ENCODE peak calls at places on chromosomes 4 and X, in seven cellular contexts. J is MM.1S, B is glutamatergic neuron, K is AG04449, C is breast epithelium, S is A549, Y is B cell. X is an unnamed sample.

GRCh38 chr4:37645736-37646135 is 40.4 kb downstream of the RELL1 start:
- DNase-seq in B (no peak), S (no peak), J (peak; percentile 40), C (no peak), K (no peak), Y (no peak), X (no peak)

GRCh38 chr4:25161599-25161960 is 1.3 kb upstream of the SEPSECS start:
- DNase-seq in B (no peak), S (no peak), K (no peak), Y (no peak), C (no peak), J (peak; percentile 15), X (no peak)

GRCh38 chr4:19983072-19983471 is 268.6 kb upstream of the SLIT2 start:
- DNase-seq in B (no peak), Y (no peak), K (peak; percentile 98), S (no peak), C (no peak), J (no peak), X (no peak)

GRCh38 chrX:47513697-47514085 is 30.7 kb upstream of the ZNF41 start:
- DNase-seq in S (no peak), Y (no peak), K (no peak), B (no peak), J (no peak), C (no peak), X (no peak)

GRCh38 chr4:124804584-124804983 is 92.1 kb upstream of the ANKRD50 start:
- DNase-seq in S (no peak), Y (no peak), C (no peak), J (peak; percentile 57), K (no peak), B (no peak), X (no peak)

GRCh38 chrX:152896450-152896849 is 1.4 kb upstream of the ZNF185 start:
- DNase-seq in S (peak; percentile 27), J (no peak), K (no peak), B (no peak), Y (no peak), C (no peak), X (no peak)

GRCh38 chr4:113901994-113902787 is 77.3 kb downstream of the ARSJ start:
- DNase-seq in J (no peak), Y (peak; percentile 26), S (no peak), C (peak; percentile 63), B (no peak), K (no peak), X (no peak)

GRCh38 chr4:677431-678293 is 3.3 kb downstream of the MYL5 start:
- DNase-seq in C (no peak), B (peak; percentile 34), Y (no peak), S (no peak), K (no peak), J (no peak), X (no peak)

GRCh38 chrX:103356023-103356798 is at the start of gene TCEAL9:
- DNase-seq in J (no peak), C (peak; percentile 54), B (peak; percentile 42), Y (peak; percentile 6), K (no peak), S (peak; percentile 74), X (no peak)

GRCh38 chrX:153631931-153632611 is 14.9 kb upstream of the DUSP9 start:
- DNase-seq in C (no peak), S (no peak), B (no peak), J (no peak), K (no peak), Y (no peak), X (no peak)

GRCh38 chr4:38982356-38983095 is 49.7 kb downstream of the TMEM156 start:
- DNase-seq in Y (no peak), K (no peak), C (no peak), B (no peak), S (no peak), J (no peak), X (no peak)

GRCh38 chr4:83724488-83725060 is 188.7 kb downstream of the GPAT3 start:
- DNase-seq in J (no peak), C (no peak), K (no peak), Y (no peak), B (no peak), S (no peak), X (no peak)

GRCh38 chr4:15976456-15977096 is 13.6 kb upstream of the FGFBP2 start:
- DNase-seq in B (peak; percentile 30), S (no peak), Y (no peak), C (no peak), J (no peak), K (no peak), X (no peak)

GRCh38 chr4:100430441-100430840 is 87.4 kb downstream of the EMCN start:
- DNase-seq in J (no peak), K (no peak), B (no peak), Y (no peak), C (no peak), S (no peak), X (no peak)

GRCh38 chr4:86319390-86319789 is 40.5 kb downstream of the MAPK10 start:
- DNase-seq in S (no peak), K (no peak), J (no peak), B (no peak), C (no peak), Y (no peak), X (no peak)

GRCh38 chrX:120365320-120365719 is 3.4 kb downstream of the ATP1B4 start:
- DNase-seq in C (no peak), B (peak; percentile 58), K (no peak), J (peak; percentile 72), S (peak; percentile 10), Y (peak; percentile 47), X (no peak)

GRCh38 chrX:17374619-17375360 is at the start of gene NHS:
- DNase-seq in J (no peak), S (peak; percentile 87), C (peak; percentile 58), K (no peak), Y (no peak), B (peak; percentile 82), X (peak; percentile 32)

GRCh38 chr4:97468272-97468671 is 675.0 kb downstream of the STPG2 start:
- DNase-seq in Y (no peak), B (no peak), S (no peak), K (no peak), J (no peak), C (no peak), X (no peak)

DNA sequence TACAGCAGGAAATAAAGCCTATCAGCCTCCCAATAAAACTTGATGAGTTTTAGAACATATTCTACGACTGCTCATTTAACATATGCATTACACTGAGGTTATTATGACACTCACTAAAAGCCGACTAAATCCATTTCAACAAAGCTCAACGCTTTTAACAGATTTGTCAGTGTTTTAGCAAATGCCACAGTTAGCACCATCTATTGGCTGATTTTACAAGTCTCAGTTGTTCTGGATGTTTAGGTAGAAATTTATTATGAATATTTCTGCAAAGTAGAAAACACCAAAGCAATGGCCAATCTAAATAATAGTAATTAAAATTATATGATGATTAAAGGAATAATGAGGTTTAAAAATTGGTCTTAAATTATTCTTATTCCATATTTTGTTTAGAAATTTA is 993.2 kb upstream of the PCDH7 start:
- DNase-seq in S (no peak), J (no peak), K (no peak), Y (no peak), B (no peak), C (no peak), X (no peak)
- TF ChIP-seq CTCF in S (no peak), J (no peak), K (no peak), Y (no peak), B (no peak), C (no peak), X (peak; percentile 4)

DNA sequence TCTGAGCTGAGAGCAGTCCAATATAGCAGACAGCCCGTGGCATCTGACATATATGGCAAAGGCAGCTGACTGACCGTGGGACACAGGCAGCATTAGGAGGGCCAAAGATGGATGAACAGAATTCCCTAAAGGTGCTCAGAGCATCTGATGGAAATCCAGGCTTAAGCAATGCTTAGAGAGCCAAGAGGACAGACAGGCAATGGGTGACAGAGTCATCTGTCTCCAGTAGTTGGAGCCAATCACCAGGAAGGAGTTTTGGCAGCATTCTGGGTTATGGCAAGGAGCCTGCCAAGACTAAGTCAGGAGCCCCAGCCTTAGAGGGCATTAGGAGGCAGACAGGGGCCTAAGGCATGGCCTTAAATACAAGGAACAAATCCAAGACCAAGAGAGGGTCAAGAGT is 153.3 kb upstream of the USP9X start:
- DNase-seq in B (no peak), S (peak; percentile 26), C (no peak), Y (no peak), J (no peak), K (no peak), X (no peak)
- TF ChIP-seq CTCF in B (no peak), S (no peak), C (no peak), Y (no peak), J (no peak), K (no peak), X (no peak)

GRCh38 chr4:105896461-105896939 is 1.2 kb downstream of the NPNT start:
- DNase-seq in C (no peak), B (no peak), J (peak; percentile 26), K (no peak), S (no peak), Y (no peak), X (no peak)

GRCh38 chr4:105894570-105895323 is 524 bp upstream of the NPNT start:
- DNase-seq in J (peak; percentile 76), C (no peak), S (no peak), K (no peak), B (no peak), Y (no peak), X (no peak)

GRCh38 chr4:105896984-105897760 is 1.9 kb downstream of the NPNT start:
- DNase-seq in C (no peak), J (peak; percentile 72), B (no peak), Y (no peak), S (no peak), K (no peak), X (no peak)

GRCh38 chr4:105895324-105895608 is at the start of gene NPNT:
- DNase-seq in B (peak; percentile 37), S (no peak), C (no peak), J (peak; percentile 73), Y (no peak), K (no peak), X (peak; percentile 11)

GRCh38 chr4:105895609-105896460 is 564 bp downstream of the NPNT start:
- DNase-seq in B (peak; percentile 58), Y (no peak), J (peak; percentile 62), K (no peak), C (peak; percentile 69), S (no peak), X (no peak)
- TF ChIP-seq CTCF in B (no peak), Y (no peak), J (peak; percentile 23), K (no peak), C (peak; percentile 27), S (no peak), X (no peak)

GRCh38 chrX:45557390-45557789 is 356.7 kb upstream of the DIPK2B start:
- DNase-seq in K (no peak), C (no peak), J (no peak), S (peak; percentile 24), Y (no peak), B (no peak), X (no peak)
- TF ChIP-seq CTCF in K (no peak), C (no peak), J (no peak), S (no peak), Y (no peak), B (no peak), X (no peak)

X was measured in D721Med.